ENCODE peak calls at places on chromosomes 6 and 20, in ten cellular contexts. R, Y, Z, E, J, I, K, X, M and Q are unnamed samples.

GRCh38 chr20:17759449-17759848 is 59.7 kb downstream of the BANF2 start:
- DNase-seq in Z (no peak), E (no peak), J (no peak), K (no peak), Y (no peak), X (no peak), M (no peak), I (no peak), R (no peak), Q (no peak)

GRCh38 chr20:45308078-45308778 is at the start of gene MATN4:
- DNase-seq in X (no peak), E (peak; percentile 85), Z (no peak), R (no peak), K (no peak), I (no peak), J (no peak), Y (no peak), M (no peak), Q (no peak)

GRCh38 chr20:40414843-40415615 is 274.0 kb downstream of the MAFB start:
- DNase-seq in M (no peak), I (no peak), J (no peak), X (no peak), K (peak; percentile 76), Y (no peak), E (no peak), R (no peak), Z (no peak), Q (no peak)

GRCh38 chr6:4608361-4609115 is 167.7 kb upstream of the CDYL start:
- DNase-seq in M (peak; percentile 29), K (no peak), E (no peak), Y (no peak), X (no peak), J (no peak), R (no peak), I (no peak), Z (no peak), Q (no peak)

GRCh38 chr20:48490976-48491657 is 336.7 kb downstream of the PREX1 start:
- DNase-seq in I (no peak), R (no peak), Z (no peak), X (no peak), Y (peak; percentile 35), J (no peak), M (no peak), K (no peak), E (no peak), Q (no peak)

GRCh38 chr6:27836080-27836782 is 76.0 kb downstream of the OR2B2 start:
- DNase-seq in Y (no peak), E (no peak), M (no peak), X (no peak), R (no peak), J (no peak), Z (no peak), K (no peak), I (no peak), Q (no peak)

GRCh38 chr20:63116412-63117106 is 99.4 kb downstream of the YTHDF1 start:
- DNase-seq in Y (no peak), R (no peak), Z (peak; percentile 28), K (no peak), M (peak; percentile 21), E (no peak), X (peak; percentile 80), I (no peak), J (no peak), Q (no peak)

GRCh38 chr6:16683524-16684194 is 77.6 kb downstream of the ATXN1 start:
- DNase-seq in X (no peak), K (peak; percentile 55), I (no peak), M (peak; percentile 90), J (no peak), R (peak; percentile 65), Y (peak; percentile 76), Z (no peak), E (peak; percentile 60), Q (no peak)

GRCh38 chr6:29926081-29926794 is 16.1 kb upstream of the HLA-A start:
- DNase-seq in E (no peak), J (peak; percentile 57), R (no peak), I (no peak), M (no peak), Z (no peak), Y (peak; percentile 70), K (no peak), X (no peak), Q (no peak)

GRCh38 chr20:40675599-40676221 is 13.3 kb downstream of the MAFB start:
- DNase-seq in E (no peak), Z (no peak), M (no peak), Y (no peak), R (no peak), X (no peak), K (no peak), I (no peak), J (no peak), Q (no peak)

GRCh38 chr20:21322083-21322710 is 19.1 kb downstream of the XRN2 start:
- DNase-seq in X (no peak), R (no peak), J (no peak), K (no peak), I (no peak), Y (no peak), M (no peak), Z (no peak), E (no peak), Q (no peak)

GRCh38 chr6:1610497-1611321 is 994 bp downstream of the FOXC1 start:
- DNase-seq in R (no peak), X (no peak), M (no peak), K (no peak), E (peak; percentile 26), J (peak; percentile 66), Y (peak; percentile 71), Z (no peak), I (no peak), Q (no peak)

GRCh38 chr6:83343121-83343520 is 87.7 kb downstream of the ME1 start:
- DNase-seq in M (no peak), Y (no peak), J (no peak), X (no peak), E (no peak), I (no peak), R (no peak), Z (no peak), K (no peak), Q (no peak)

GRCh38 chr20:46512943-46513844 is at the start of gene ZNF334:
- DNase-seq in R (no peak), J (peak; percentile 86), I (no peak), Y (peak; percentile 76), K (peak; percentile 61), M (peak; percentile 60), Z (peak; percentile 77), E (peak; percentile 75), X (peak; percentile 31), Q (no peak)
- TF ChIP-seq POLR2A in R (no peak), J (no peak), I (no peak), Y (no peak), K (no peak), M (peak; percentile 13), Z (no peak), E (peak; percentile 66), X (no peak), Q (peak; percentile 35)

DNA sequence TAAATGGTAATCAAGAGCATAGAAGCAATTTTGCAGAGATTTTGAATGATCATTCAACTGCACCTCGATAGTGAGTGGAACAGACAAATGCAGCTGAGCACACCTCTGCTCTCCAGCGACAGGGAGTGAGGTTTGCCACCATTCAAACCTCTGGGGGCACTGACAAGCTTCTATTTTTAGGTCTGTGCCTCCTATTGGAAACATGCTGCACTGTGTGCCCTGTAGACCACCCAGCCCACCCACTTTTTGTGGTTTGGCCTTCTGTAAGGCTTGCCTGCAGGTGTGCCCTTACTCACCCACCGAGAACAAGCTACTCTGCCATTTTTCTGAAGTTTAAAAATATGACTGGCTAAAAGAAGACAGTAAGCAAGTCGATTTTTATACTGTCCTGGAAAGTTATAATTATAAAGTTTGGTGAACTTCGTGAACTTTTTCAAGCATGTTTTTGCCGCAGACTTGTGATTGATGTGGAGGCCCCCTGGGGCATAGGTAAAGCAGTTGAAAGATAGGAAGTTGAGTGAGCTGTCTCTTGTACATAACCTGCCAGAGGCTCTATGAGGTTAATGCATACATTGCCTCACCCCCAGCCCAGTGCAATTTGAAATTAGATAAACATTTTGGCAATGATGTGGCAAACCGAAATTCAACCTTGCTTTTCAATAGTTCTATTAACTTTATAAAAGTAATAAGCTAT is 53.8 kb downstream of the ADGRG6 start:
- DNase-seq in X (no peak), Y (no peak), Z (no peak), I (no peak), J (no peak), E (no peak), M (no peak), K (no peak), R (no peak), Q (no peak)
- TF ChIP-seq POLR2A in X (no peak), Y (no peak), Z (no peak), I (no peak), J (no peak), E (no peak), M (no peak), K (no peak), R (no peak), Q (no peak)

GRCh38 chr6:35691027-35691824 is 2.5 kb upstream of the FKBP5 start:
- DNase-seq in X (no peak), Z (peak; percentile 81), Y (peak; percentile 99), R (no peak), M (peak; percentile 92), I (peak; percentile 27), K (peak; percentile 78), E (peak; percentile 92), J (peak; percentile 77), Q (no peak)
- TF ChIP-seq POLR2A in X (no peak), Z (no peak), Y (no peak), R (no peak), M (peak; percentile 22), I (no peak), K (no peak), E (peak; percentile 43), J (no peak), Q (no peak)

GRCh38 chr20:36468149-36469000 is 72.9 kb upstream of the MYL9 start:
- DNase-seq in E (peak; percentile 84), X (no peak), Y (no peak), I (no peak), M (no peak), R (no peak), J (no peak), K (no peak), Z (no peak), Q (no peak)
- TF ChIP-seq POLR2A in E (peak; percentile 5), X (no peak), Y (no peak), I (no peak), M (no peak), R (no peak), J (no peak), K (no peak), Z (no peak), Q (no peak)